ENCODE peak calls at places on chromosomes 11 and 22, in nine cellular contexts. One of them, this sample, is unnamed.

GRCh38 chr11:134574425-134574824 is 162.4 kb upstream of the B3GAT1 start:
- DNase-seq in transverse colon: no peak
- DNase-seq in thyroid gland: no peak
- DNase-seq in tibial nerve: no peak
- DNase-seq in Peyer's patch: no peak
- DNase-seq in stomach: no peak
- DNase-seq in heart left ventricle: no peak
- DNase-seq in A549: no peak
- DNase-seq in GM12891: no peak
- DNase-seq in this sample: no peak

GRCh38 chr11:102214623-102215022 is 102.7 kb upstream of the BIRC3 start:
- DNase-seq in heart left ventricle: no peak
- DNase-seq in thyroid gland: no peak
- DNase-seq in stomach: no peak
- DNase-seq in tibial nerve: no peak
- DNase-seq in Peyer's patch: no peak
- DNase-seq in transverse colon: no peak
- DNase-seq in A549: no peak
- DNase-seq in GM12891: no peak
- DNase-seq in this sample: no peak

GRCh38 chr11:68043349-68044144 is 4.7 kb downstream of the TCIRG1 start:
- DNase-seq in tibial nerve: no peak
- DNase-seq in stomach: no peak
- DNase-seq in Peyer's patch: peak; percentile 64
- DNase-seq in transverse colon: no peak
- DNase-seq in GM12891: no peak
- DNase-seq in A549: peak; percentile 53
- DNase-seq in heart left ventricle: no peak
- DNase-seq in thyroid gland: no peak
- DNase-seq in this sample: peak; percentile 100

GRCh38 chr11:126415128-126415527 is 59.6 kb downstream of the ST3GAL4 start:
- DNase-seq in Peyer's patch: peak; percentile 80
- DNase-seq in stomach: peak; percentile 60
- DNase-seq in heart left ventricle: peak; percentile 83
- DNase-seq in A549: no peak
- DNase-seq in thyroid gland: peak; percentile 32
- DNase-seq in tibial nerve: peak; percentile 94
- DNase-seq in transverse colon: peak; percentile 78
- DNase-seq in GM12891: no peak
- DNase-seq in this sample: no peak

GRCh38 chr22:17700778-17701177 is 62.2 kb downstream of the BCL2L13 start:
- DNase-seq in tibial nerve: no peak
- DNase-seq in transverse colon: no peak
- DNase-seq in GM12891: no peak
- DNase-seq in A549: no peak
- DNase-seq in thyroid gland: no peak
- DNase-seq in stomach: no peak
- DNase-seq in heart left ventricle: no peak
- DNase-seq in Peyer's patch: no peak
- DNase-seq in this sample: no peak

GRCh38 chr11:16982256-16982671 is 31.9 kb downstream of the PLEKHA7 start:
- DNase-seq in Peyer's patch: no peak
- DNase-seq in stomach: peak; percentile 53
- DNase-seq in thyroid gland: peak; percentile 48
- DNase-seq in tibial nerve: no peak
- DNase-seq in GM12891: no peak
- DNase-seq in transverse colon: no peak
- DNase-seq in heart left ventricle: no peak
- DNase-seq in A549: no peak
- DNase-seq in this sample: no peak

GRCh38 chr11:65791719-65792213 is 4.9 kb downstream of the OVOL1 start:
- DNase-seq in GM12891: peak; percentile 81
- DNase-seq in tibial nerve: no peak
- DNase-seq in stomach: peak; percentile 62
- DNase-seq in heart left ventricle: no peak
- DNase-seq in thyroid gland: no peak
- DNase-seq in Peyer's patch: peak; percentile 88
- DNase-seq in A549: no peak
- DNase-seq in transverse colon: peak; percentile 87
- DNase-seq in this sample: no peak

GRCh38 chr11:97880209-97880608 is 1140.5 kb upstream of the CNTN5 start:
- DNase-seq in thyroid gland: no peak
- DNase-seq in Peyer's patch: no peak
- DNase-seq in tibial nerve: no peak
- DNase-seq in GM12891: no peak
- DNase-seq in stomach: no peak
- DNase-seq in transverse colon: no peak
- DNase-seq in A549: no peak
- DNase-seq in heart left ventricle: no peak
- DNase-seq in this sample: no peak

GRCh38 chr11:5289696-5290095 is 12.1 kb downstream of the OR51B4 start:
- DNase-seq in stomach: no peak
- DNase-seq in tibial nerve: no peak
- DNase-seq in heart left ventricle: no peak
- DNase-seq in transverse colon: no peak
- DNase-seq in A549: no peak
- DNase-seq in thyroid gland: no peak
- DNase-seq in Peyer's patch: no peak
- DNase-seq in GM12891: no peak
- DNase-seq in this sample: no peak

GRCh38 chr22:42356547-42356946 is 75.7 kb downstream of the NFAM1 start:
- DNase-seq in A549: no peak
- DNase-seq in Peyer's patch: no peak
- DNase-seq in heart left ventricle: no peak
- DNase-seq in stomach: no peak
- DNase-seq in thyroid gland: no peak
- DNase-seq in transverse colon: no peak
- DNase-seq in tibial nerve: no peak
- DNase-seq in GM12891: no peak
- DNase-seq in this sample: no peak

GRCh38 chr11:6203327-6203726 is 2.0 kb upstream of the C11orf42 start:
- DNase-seq in heart left ventricle: no peak
- DNase-seq in GM12891: no peak
- DNase-seq in transverse colon: no peak
- DNase-seq in thyroid gland: no peak
- DNase-seq in tibial nerve: no peak
- DNase-seq in Peyer's patch: no peak
- DNase-seq in stomach: no peak
- DNase-seq in A549: no peak
- DNase-seq in this sample: no peak

GRCh38 chr11:83815736-83816135 is 529.6 kb upstream of the CCDC90B start:
- DNase-seq in GM12891: no peak
- DNase-seq in A549: no peak
- DNase-seq in heart left ventricle: no peak
- DNase-seq in thyroid gland: no peak
- DNase-seq in transverse colon: no peak
- DNase-seq in stomach: no peak
- DNase-seq in Peyer's patch: no peak
- DNase-seq in tibial nerve: no peak
- DNase-seq in this sample: no peak

GRCh38 chr11:86469491-86470388 is 95.1 kb downstream of the CCDC81 start:
- DNase-seq in heart left ventricle: no peak
- DNase-seq in tibial nerve: no peak
- DNase-seq in transverse colon: no peak
- DNase-seq in A549: no peak
- DNase-seq in GM12891: no peak
- DNase-seq in Peyer's patch: no peak
- DNase-seq in thyroid gland: peak; percentile 12
- DNase-seq in stomach: no peak
- DNase-seq in this sample: no peak

GRCh38 chr11:10351435-10351767 is 46.5 kb downstream of the ADM start:
- DNase-seq in thyroid gland: no peak
- DNase-seq in A549: no peak
- DNase-seq in tibial nerve: no peak
- DNase-seq in transverse colon: peak; percentile 14
- DNase-seq in heart left ventricle: no peak
- DNase-seq in stomach: peak; percentile 34
- DNase-seq in Peyer's patch: no peak
- DNase-seq in GM12891: no peak
- DNase-seq in this sample: no peak

GRCh38 chr11:69386594-69387408 is 92.8 kb downstream of the MYEOV start:
- DNase-seq in A549: no peak
- DNase-seq in thyroid gland: no peak
- DNase-seq in Peyer's patch: no peak
- DNase-seq in tibial nerve: no peak
- DNase-seq in transverse colon: no peak
- DNase-seq in GM12891: no peak
- DNase-seq in heart left ventricle: no peak
- DNase-seq in stomach: no peak
- DNase-seq in this sample: no peak

GRCh38 chr11:70883973-70884688 is 368.2 kb downstream of the SHANK2 start:
- DNase-seq in heart left ventricle: peak; percentile 16
- DNase-seq in transverse colon: no peak
- DNase-seq in thyroid gland: no peak
- DNase-seq in A549: no peak
- DNase-seq in stomach: no peak
- DNase-seq in GM12891: no peak
- DNase-seq in Peyer's patch: no peak
- DNase-seq in tibial nerve: peak; percentile 49
- DNase-seq in this sample: no peak

GRCh38 chr11:2700415-2701211 is 819 bp upstream of the KCNQ1OT1 start:
- DNase-seq in stomach: peak; percentile 64
- DNase-seq in GM12891: no peak
- DNase-seq in tibial nerve: peak; percentile 60
- DNase-seq in thyroid gland: peak; percentile 76
- DNase-seq in transverse colon: peak; percentile 80
- DNase-seq in heart left ventricle: peak; percentile 72
- DNase-seq in Peyer's patch: peak; percentile 83
- DNase-seq in A549: peak; percentile 52
- DNase-seq in this sample: peak; percentile 59
- TF ChIP-seq POLR2A in stomach: no peak
- TF ChIP-seq POLR2A in GM12891: no peak
- TF ChIP-seq POLR2A in tibial nerve: peak; percentile 12
- TF ChIP-seq POLR2A in thyroid gland: no peak
- TF ChIP-seq POLR2A in transverse colon: peak; percentile 34
- TF ChIP-seq POLR2A in heart left ventricle: no peak
- TF ChIP-seq POLR2A in Peyer's patch: peak; percentile 45
- TF ChIP-seq POLR2A in A549: no peak
- TF ChIP-seq POLR2A in this sample: no peak

GRCh38 chr11:47565340-47566165 is at the start of gene PTPMT1:
- DNase-seq in heart left ventricle: peak; percentile 83
- DNase-seq in transverse colon: peak; percentile 81
- DNase-seq in A549: peak; percentile 70
- DNase-seq in stomach: peak; percentile 77
- DNase-seq in tibial nerve: peak; percentile 31
- DNase-seq in thyroid gland: peak; percentile 72
- DNase-seq in Peyer's patch: peak; percentile 83
- DNase-seq in GM12891: peak; percentile 74
- DNase-seq in this sample: peak; percentile 80
- TF ChIP-seq POLR2A in heart left ventricle: peak; percentile 51
- TF ChIP-seq POLR2A in transverse colon: peak; percentile 36
- TF ChIP-seq POLR2A in A549: peak; percentile 87
- TF ChIP-seq POLR2A in stomach: no peak
- TF ChIP-seq POLR2A in tibial nerve: peak; percentile 45
- TF ChIP-seq POLR2A in thyroid gland: peak; percentile 8
- TF ChIP-seq POLR2A in Peyer's patch: peak; percentile 25
- TF ChIP-seq POLR2A in GM12891: peak; percentile 86
- TF ChIP-seq POLR2A in this sample: peak; percentile 89

DNA sequence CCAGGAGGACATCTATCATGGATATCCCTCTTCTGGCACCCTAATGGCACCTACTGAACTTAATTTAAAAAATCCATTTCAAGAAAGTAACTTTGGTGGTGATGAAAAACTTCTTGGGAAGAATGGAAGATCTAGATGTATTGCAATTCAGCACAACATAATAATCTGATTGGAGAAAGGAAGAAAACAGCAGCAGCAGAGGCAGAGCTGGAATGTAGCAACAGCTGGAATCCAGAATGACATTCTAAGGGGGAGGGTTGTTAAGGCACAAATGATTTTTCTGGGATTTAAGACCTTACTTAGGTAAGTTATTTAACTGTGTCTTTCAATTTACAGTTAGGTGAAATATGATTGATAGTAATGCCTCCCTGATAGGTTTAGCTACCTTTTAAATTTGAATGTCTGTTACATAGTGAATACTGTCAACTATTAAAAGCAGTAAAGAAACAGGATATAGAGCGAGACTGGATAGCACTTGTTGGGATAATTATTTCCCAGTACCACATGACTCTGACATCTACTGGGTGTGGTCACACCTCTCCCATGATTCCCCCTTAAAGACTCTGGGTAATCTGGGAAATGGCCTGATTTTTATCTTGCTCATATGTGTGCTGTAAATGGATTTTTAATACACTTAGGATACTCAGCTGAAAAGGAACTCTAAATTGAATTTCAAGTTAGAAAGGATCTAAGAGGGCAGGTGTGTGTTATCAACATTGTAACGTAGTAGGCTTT is 11.7 kb downstream of the CAPRIN1 start:
- DNase-seq in GM12891: no peak
- DNase-seq in Peyer's patch: no peak
- DNase-seq in heart left ventricle: no peak
- DNase-seq in thyroid gland: no peak
- DNase-seq in stomach: no peak
- DNase-seq in transverse colon: no peak
- DNase-seq in A549: no peak
- DNase-seq in tibial nerve: no peak
- DNase-seq in this sample: no peak
- TF ChIP-seq POLR2A in GM12891: no peak
- TF ChIP-seq POLR2A in Peyer's patch: no peak
- TF ChIP-seq POLR2A in heart left ventricle: no peak
- TF ChIP-seq POLR2A in thyroid gland: no peak
- TF ChIP-seq POLR2A in stomach: no peak
- TF ChIP-seq POLR2A in transverse colon: no peak
- TF ChIP-seq POLR2A in A549: no peak
- TF ChIP-seq POLR2A in tibial nerve: no peak
- TF ChIP-seq POLR2A in this sample: no peak

GRCh38 chr22:26588749-26589366 is 1.1 kb downstream of the TPST2 start:
- DNase-seq in transverse colon: no peak
- DNase-seq in A549: no peak
- DNase-seq in thyroid gland: no peak
- DNase-seq in heart left ventricle: no peak
- DNase-seq in tibial nerve: no peak
- DNase-seq in GM12891: no peak
- DNase-seq in Peyer's patch: no peak
- DNase-seq in stomach: no peak
- DNase-seq in this sample: no peak

GRCh38 chr22:26587991-26588613 is 1.8 kb downstream of the TPST2 start:
- DNase-seq in Peyer's patch: no peak
- DNase-seq in GM12891: no peak
- DNase-seq in A549: no peak
- DNase-seq in transverse colon: no peak
- DNase-seq in thyroid gland: no peak
- DNase-seq in stomach: no peak
- DNase-seq in tibial nerve: no peak
- DNase-seq in heart left ventricle: no peak
- DNase-seq in this sample: no peak

GRCh38 chr22:26589367-26589844 is 526 bp downstream of the TPST2 start:
- DNase-seq in thyroid gland: peak; percentile 54
- DNase-seq in transverse colon: peak; percentile 57
- DNase-seq in stomach: peak; percentile 38
- DNase-seq in heart left ventricle: peak; percentile 31
- DNase-seq in GM12891: peak; percentile 25
- DNase-seq in tibial nerve: no peak
- DNase-seq in Peyer's patch: peak; percentile 70
- DNase-seq in A549: peak; percentile 20
- DNase-seq in this sample: peak; percentile 17

GRCh38 chr22:26590525-26590858 is 560 bp upstream of the TPST2 start:
- DNase-seq in heart left ventricle: no peak
- DNase-seq in thyroid gland: no peak
- DNase-seq in stomach: no peak
- DNase-seq in GM12891: no peak
- DNase-seq in Peyer's patch: no peak
- DNase-seq in transverse colon: no peak
- DNase-seq in tibial nerve: no peak
- DNase-seq in A549: no peak
- DNase-seq in this sample: no peak

GRCh38 chr22:26589845-26590524 is at the start of gene TPST2:
- DNase-seq in heart left ventricle: peak; percentile 83
- DNase-seq in tibial nerve: peak; percentile 62
- DNase-seq in transverse colon: peak; percentile 85
- DNase-seq in stomach: peak; percentile 83
- DNase-seq in A549: peak; percentile 60
- DNase-seq in Peyer's patch: peak; percentile 90
- DNase-seq in thyroid gland: peak; percentile 75
- DNase-seq in GM12891: peak; percentile 79
- DNase-seq in this sample: peak; percentile 54
- TF ChIP-seq POLR2A in heart left ventricle: peak; percentile 92
- TF ChIP-seq POLR2A in tibial nerve: peak; percentile 76
- TF ChIP-seq POLR2A in transverse colon: peak; percentile 68
- TF ChIP-seq POLR2A in stomach: no peak
- TF ChIP-seq POLR2A in A549: peak; percentile 50
- TF ChIP-seq POLR2A in Peyer's patch: peak; percentile 78
- TF ChIP-seq POLR2A in thyroid gland: no peak
- TF ChIP-seq POLR2A in GM12891: peak; percentile 75
- TF ChIP-seq POLR2A in this sample: peak; percentile 77

This sample was measured in H54.